ENCODE peak calls at places on chromosomes 6 and 20, in six cellular contexts. V is HFF-Myc, A is foreskin keratinocyte, H is prostate gland, Y is fibroblast of lung, U is astrocyte of the spinal cord. P is an unnamed sample.

GRCh38 chr6:37061157-37061804 is 55.8 kb downstream of the FGD2 start:
- DNase-seq in Y (no peak), A (no peak), U (no peak), H (no peak), V (no peak), P (no peak)

GRCh38 chr6:37557645-37558114 is 58.0 kb upstream of the CCDC167 start:
- DNase-seq in H (no peak), U (no peak), Y (no peak), V (no peak), A (no peak), P (no peak)

GRCh38 chr6:111713811-111714210 is 108.1 kb upstream of the TRAF3IP2 start:
- DNase-seq in H (no peak), Y (no peak), U (no peak), V (no peak), A (no peak), P (no peak)

GRCh38 chr20:50049442-50050026 is 63.4 kb downstream of the UBE2V1 start:
- DNase-seq in H (no peak), A (no peak), Y (no peak), V (no peak), U (no peak), P (no peak)

GRCh38 chr20:46811328-46812084 is 83.1 kb upstream of the EYA2 start:
- DNase-seq in A (no peak), V (no peak), U (no peak), H (no peak), Y (no peak), P (no peak)

GRCh38 chr6:28884423-28885148 is 39.2 kb downstream of the TRIM27 start:
- DNase-seq in V (no peak), A (no peak), H (no peak), U (no peak), Y (no peak), P (no peak)

GRCh38 chr6:7413151-7413823 is 23.7 kb downstream of the RIOK1 start:
- DNase-seq in U (peak), H (no peak), V (no peak), Y (no peak), A (no peak), P (no peak)

GRCh38 chr6:154448448-154449096 is 61.9 kb downstream of the CNKSR3 start:
- DNase-seq in A (no peak), U (peak), Y (peak), V (peak), H (no peak), P (no peak)

GRCh38 chr20:20010639-20011500 is 6.3 kb upstream of the NAA20 start:
- DNase-seq in U (peak), Y (peak), A (no peak), V (peak), H (peak), P (no peak)

GRCh38 chr6:84669945-84670344 is 94.5 kb downstream of the TBX18 start:
- DNase-seq in U (no peak), H (no peak), Y (no peak), V (no peak), A (no peak), P (no peak)

GRCh38 chr20:717817-718216 is 42.2 kb upstream of the SCRT2 start:
- DNase-seq in U (no peak), H (no peak), A (no peak), V (no peak), Y (no peak), P (no peak)

GRCh38 chr6:15715060-15715459 is 52.2 kb upstream of the DTNBP1 start:
- DNase-seq in U (peak), Y (peak), A (peak), V (no peak), H (no peak), P (no peak)

GRCh38 chr20:371755-372542 is 8.6 kb upstream of the TRIB3 start:
- DNase-seq in Y (peak), H (peak), A (no peak), V (peak), U (peak), P (no peak)

GRCh38 chr20:58075565-58075964 is 152.9 kb downstream of the ANKRD60 start:
- DNase-seq in Y (no peak), V (no peak), H (no peak), A (no peak), U (no peak), P (no peak)

GRCh38 chr6:95574811-95575210 is 2.5 kb upstream of the MANEA start:
- DNase-seq in Y (peak), U (no peak), H (peak), A (no peak), V (no peak), P (no peak)

GRCh38 chr6:95576218-95576617 is 1.1 kb upstream of the MANEA start:
- DNase-seq in U (no peak), V (no peak), A (no peak), H (no peak), Y (no peak), P (no peak)

GRCh38 chr6:95569560-95569959 is 7.8 kb upstream of the MANEA start:
- DNase-seq in A (no peak), Y (no peak), U (no peak), V (no peak), H (no peak), P (no peak)

GRCh38 chr6:95576621-95577316 is 566 bp upstream of the MANEA start:
- DNase-seq in H (no peak), V (no peak), Y (peak), U (peak), A (no peak), P (peak)

GRCh38 chr6:95572098-95572497 is 5.2 kb upstream of the MANEA start:
- DNase-seq in H (no peak), V (no peak), U (no peak), Y (no peak), A (no peak), P (no peak)
- TF ChIP-seq CTCF in H (no peak), V (no peak), U (no peak), Y (no peak), A (no peak), P (no peak)

DNA sequence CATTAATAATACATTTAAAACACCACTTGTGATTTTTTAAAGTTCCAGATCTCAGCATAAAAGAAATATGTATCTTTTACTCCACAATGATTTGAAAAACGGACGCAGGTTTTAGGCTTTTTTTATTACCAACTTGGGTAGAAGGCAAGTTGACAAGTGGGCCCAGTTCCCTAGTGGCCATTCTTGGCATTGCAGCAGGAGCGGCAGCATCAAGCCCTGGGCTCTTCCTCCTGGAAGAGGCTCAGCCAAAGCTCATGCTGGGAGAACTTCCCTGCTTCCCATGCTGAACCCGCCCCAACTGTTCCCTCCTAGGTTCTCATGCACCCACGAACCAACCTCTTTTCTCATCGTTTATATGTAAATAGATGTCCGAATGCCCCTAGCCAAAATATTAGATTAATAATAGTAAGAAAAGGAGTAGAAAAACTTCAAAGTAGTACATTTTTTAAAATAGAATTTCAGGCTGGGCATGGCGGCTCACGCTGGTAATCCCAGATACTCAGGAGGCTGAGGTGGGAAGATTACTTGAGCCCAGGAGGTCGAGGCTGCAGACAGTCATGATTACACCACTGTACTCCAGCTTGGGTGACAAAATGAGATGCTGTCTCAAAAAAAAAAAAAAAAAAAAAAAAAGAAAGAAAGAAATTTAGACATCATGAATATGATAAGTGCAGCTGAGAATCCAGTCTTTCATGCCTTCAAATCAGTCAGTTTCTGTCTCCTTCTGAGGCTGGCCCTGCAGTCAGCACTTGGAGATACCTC is 18.2 kb upstream of the MYB start:
- DNase-seq in H (no peak), A (no peak), V (no peak), U (peak), Y (no peak), P (no peak)
- TF ChIP-seq CTCF in H (no peak), A (peak), V (peak), U (peak), Y (peak), P (peak)

DNA sequence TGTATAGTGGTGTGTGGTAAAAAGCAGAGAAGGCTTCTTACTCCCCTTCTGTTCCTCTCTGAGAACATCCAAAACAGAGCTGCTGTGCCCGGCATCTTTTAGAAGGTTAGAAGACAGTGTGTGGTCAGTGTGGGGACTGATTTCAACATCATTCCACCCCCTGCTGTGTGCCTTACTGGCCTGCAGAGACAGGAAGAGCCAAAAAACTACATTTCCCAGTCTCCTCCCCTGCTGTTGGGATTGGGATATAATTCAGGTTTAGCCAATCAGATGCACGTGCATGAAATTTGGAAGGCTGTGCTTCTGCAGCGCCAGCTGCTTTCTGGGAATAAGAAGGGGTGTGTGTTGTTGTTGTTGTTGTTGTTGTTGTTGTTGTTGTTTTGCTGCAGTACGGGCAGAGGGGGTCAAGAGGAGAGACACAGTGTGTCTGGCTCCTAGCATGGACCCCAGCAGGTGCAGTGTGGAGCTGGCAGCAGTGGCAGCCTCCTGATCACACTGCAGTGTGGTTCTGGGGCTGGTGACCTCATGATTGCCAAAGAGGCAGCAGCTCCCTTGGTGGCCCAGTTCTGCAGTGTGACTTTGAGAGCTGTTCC is 74.7 kb downstream of the MRPL14 start:
- DNase-seq in U (peak), H (no peak), V (no peak), Y (peak), A (no peak), P (no peak)
- TF ChIP-seq CTCF in U (no peak), H (peak), V (no peak), Y (no peak), A (no peak), P (no peak)

GRCh38 chr6:32114853-32115252 is 5.7 kb upstream of the TNXB start:
- DNase-seq in A (peak), Y (no peak), U (no peak), H (no peak), V (no peak), P (no peak)

GRCh38 chr6:32115623-32116022 is 6.5 kb upstream of the TNXB start:
- DNase-seq in Y (no peak), V (no peak), U (no peak), H (no peak), A (no peak), P (no peak)

GRCh38 chr6:32117461-32117860 is 8.3 kb upstream of the TNXB start:
- DNase-seq in V (no peak), A (no peak), U (no peak), Y (no peak), H (no peak), P (no peak)

GRCh38 chr6:32118782-32119628 is 9.0 kb downstream of the ATF6B start:
- DNase-seq in Y (peak), U (peak), V (no peak), A (peak), H (peak), P (peak)

DNA sequence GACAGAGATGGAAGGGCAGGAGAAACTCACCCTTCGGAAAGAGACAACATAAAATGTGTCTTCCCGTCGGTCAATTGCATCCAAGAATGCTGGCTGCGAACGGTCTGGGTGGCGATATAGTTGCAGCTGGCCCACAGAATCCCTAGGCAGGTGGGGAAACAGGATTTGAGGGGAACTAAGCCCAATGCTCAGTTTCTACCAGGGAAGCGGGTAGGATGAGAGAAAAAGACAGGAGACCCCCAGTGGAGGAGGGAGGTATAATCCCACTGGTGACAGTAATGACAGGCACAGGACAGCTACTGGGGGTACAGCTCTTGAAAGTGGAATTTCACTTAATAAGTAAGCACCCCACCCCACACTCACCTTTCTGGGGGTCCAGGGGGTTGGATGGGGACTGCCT is 7.5 kb upstream of the TNXB start:
- DNase-seq in H (no peak), A (no peak), Y (no peak), V (no peak), U (no peak), P (no peak)
- TF ChIP-seq CTCF in H (peak), A (peak), Y (peak), V (peak), U (peak), P (no peak)

DNA sequence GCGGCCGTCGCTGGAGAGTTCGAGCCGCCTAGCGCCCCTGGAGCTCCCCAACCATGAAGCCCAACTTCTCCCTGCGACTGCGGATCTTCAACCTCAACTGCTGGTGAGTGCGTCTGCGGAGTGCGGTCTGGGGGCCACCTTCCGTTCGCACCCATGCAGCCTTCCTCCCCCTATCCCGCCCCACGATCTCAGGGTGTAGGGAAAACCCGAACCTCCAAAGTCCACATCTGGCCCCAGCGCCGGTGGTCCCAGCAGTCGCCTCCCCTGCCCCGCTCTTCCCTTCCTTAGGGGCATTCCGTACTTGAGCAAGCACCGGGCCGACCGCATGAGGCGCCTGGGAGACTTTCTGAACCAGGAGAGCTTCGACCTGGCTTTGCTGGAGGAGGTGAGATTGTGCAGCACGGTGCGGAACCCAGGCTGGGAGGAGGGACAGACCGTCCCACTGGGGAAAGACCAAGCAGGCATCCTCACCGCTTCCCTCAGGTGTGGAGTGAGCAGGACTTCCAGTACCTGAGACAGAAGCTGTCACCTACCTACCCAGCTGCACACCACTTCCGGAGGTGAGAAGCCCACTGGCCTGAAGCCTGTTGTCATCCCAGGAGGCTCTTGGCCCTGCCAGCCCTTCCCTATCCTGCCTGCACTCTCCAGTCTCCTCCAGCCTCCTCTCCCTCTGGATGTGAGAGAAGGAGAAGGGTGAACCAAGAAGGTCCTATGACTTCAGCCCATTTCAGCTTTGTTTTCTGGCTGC is 719 bp downstream of the SMPD2 start:
- DNase-seq in U (peak), Y (peak), H (peak), V (no peak), A (peak), P (no peak)
- TF ChIP-seq CTCF in U (peak), Y (peak), H (no peak), V (no peak), A (peak), P (peak)

DNA sequence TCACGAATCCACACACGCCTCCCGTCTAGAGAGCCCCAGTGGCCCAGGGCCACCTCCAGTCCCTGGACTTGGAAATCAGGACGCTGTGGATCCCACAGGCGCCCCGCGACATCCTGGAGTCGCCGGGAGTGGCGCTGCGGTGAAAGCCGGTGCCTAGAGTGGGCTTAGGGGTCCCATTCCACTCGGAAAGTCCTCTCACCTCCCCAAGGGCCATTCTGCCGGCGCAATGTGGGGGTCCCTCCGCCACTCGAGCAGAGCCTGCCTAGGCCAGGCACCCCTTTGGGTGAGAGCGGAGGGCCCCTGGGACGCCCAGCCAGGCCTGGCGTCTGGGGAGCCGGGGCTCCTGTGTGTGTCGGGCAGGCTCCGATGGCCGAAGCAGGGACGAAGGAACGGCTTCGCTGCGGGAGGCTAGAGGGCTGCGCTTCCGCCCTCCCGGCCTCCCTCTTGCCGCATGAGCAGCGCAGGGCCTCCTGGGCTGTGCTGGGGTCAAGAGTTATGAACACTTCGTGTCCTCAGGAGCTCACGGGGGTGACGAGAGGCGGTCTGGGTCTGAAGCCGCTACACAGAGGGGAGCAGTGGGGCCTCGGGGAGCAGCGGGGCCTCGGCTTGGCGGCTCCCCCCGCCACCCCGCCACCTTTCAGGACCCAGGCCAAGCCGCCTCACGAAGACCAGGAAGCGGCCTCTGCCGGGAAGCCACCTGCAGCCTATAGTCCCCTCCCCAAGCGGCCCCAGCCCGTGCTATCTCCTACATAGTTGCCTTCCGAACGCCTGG is 13.6 kb downstream of the POU3F2 start:
- DNase-seq in V (no peak), U (no peak), Y (no peak), A (no peak), H (no peak), P (peak)
- TF ChIP-seq CTCF in V (no peak), U (no peak), Y (no peak), A (no peak), H (no peak), P (no peak)

DNA sequence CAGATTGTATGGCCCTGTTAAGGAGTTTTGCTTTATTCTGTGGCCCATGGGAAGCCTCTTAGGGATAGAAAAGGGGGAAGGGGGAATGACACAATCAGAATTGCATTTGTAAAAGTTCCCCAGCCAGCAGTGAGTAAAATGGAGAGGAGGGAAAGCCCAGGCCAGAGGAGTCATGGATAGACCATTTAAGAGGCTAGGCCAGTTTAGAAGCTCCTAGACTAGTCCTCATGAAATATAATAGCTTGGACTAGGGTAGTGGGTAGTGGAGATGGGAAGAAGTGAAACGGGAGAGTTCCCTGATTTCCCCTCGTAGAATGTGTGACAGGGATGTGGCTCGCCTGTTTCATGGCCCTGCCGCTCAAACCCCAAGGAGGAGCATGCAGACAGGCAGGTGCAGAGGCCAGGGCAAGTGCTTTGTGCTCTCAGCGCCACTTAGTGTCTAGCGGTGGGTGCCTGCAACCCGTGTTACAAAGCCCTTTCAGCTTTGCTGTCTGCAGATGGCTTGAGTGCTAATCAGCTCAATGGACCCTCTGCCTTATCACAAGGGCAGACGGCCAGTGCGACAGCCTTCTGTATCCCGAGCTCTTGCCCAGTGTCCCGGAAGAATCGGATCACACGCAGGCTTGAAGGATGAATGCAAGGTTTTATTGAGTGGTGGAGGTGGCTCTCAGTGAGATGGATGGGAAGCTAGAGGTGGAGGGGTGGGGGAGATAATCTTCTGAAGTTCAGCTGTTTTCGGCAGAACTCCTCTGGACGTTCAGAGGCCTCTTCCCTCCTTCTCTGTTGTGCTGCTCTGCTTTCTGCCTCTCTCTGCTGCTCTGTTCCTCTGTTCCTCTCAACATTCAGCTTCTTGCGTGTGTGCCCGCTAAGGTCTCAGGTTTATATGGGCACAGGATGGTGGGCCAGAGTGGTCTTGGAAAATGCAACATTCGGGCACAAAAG is 141.1 kb downstream of the CEP57L1 start:
- DNase-seq in V (no peak), H (no peak), U (no peak), Y (no peak), A (no peak), P (peak)
- TF ChIP-seq CTCF in V (no peak), H (no peak), U (no peak), Y (no peak), A (no peak), P (peak)

P was measured in GM13976.